ENCODE peak calls at places on chromosome 19, in six cellular contexts. F is uterus, R is MCF 10A, T is AG09319, N is AG09309, Q is ovary. Z is an unnamed sample.

GRCh38 chr19:1098177-1099051 is 3.2 kb upstream of the POLR2E start:
- DNase-seq in T (no peak), Q (no peak), R (peak; percentile 82), F (no peak), N (no peak), Z (peak; percentile 83)

GRCh38 chr19:56840452-56841193 is at the start of the genes PEG3 and ZIM2:
- DNase-seq in Q (peak; percentile 95), T (no peak), N (no peak), F (peak; percentile 88), R (no peak), Z (peak; percentile 77)

GRCh38 chr19:10110076-10110971 is 1.2 kb upstream of the P2RY11 start:
- DNase-seq in T (no peak), N (no peak), Q (no peak), R (no peak), F (no peak), Z (peak; percentile 69)

GRCh38 chr19:14310055-14310454 is 71.2 kb upstream of the ADGRE5 start:
- DNase-seq in N (no peak), R (no peak), F (no peak), Q (no peak), T (no peak), Z (no peak)

GRCh38 chr19:28393574-28394336 is 819.2 kb downstream of the UQCRFS1 start:
- DNase-seq in R (no peak), F (peak; percentile 33), T (no peak), Q (no peak), N (no peak), Z (no peak)

GRCh38 chr19:48403606-48404005 is 10.1 kb downstream of the GRIN2D start:
- DNase-seq in Q (no peak), N (no peak), R (peak; percentile 48), F (no peak), T (no peak), Z (no peak)

GRCh38 chr19:3465552-3465951 is 14.8 kb downstream of the SMIM24 start:
- DNase-seq in N (no peak), F (no peak), R (no peak), T (no peak), Q (no peak), Z (no peak)

GRCh38 chr19:3660493-3661219 is 34.1 kb upstream of the CACTIN start:
- DNase-seq in F (no peak), Q (no peak), R (no peak), T (no peak), N (no peak), Z (no peak)

GRCh38 chr19:17339088-17339741 is 1.9 kb downstream of the GTPBP3 start:
- DNase-seq in R (no peak), T (no peak), F (no peak), Q (no peak), N (no peak), Z (peak; percentile 34)

GRCh38 chr19:1417145-1417544 is 9.8 kb downstream of the DAZAP1 start:
- DNase-seq in F (no peak), T (no peak), N (no peak), R (no peak), Q (no peak), Z (no peak)

GRCh38 chr19:2887391-2887914 is 13.3 kb upstream of the ZNF57 start:
- DNase-seq in T (peak; percentile 24), R (peak; percentile 70), N (peak; percentile 37), Q (no peak), F (no peak), Z (no peak)

GRCh38 chr19:58398545-58398944 is 3.1 kb downstream of the RNF225 start:
- DNase-seq in R (no peak), Q (no peak), T (no peak), F (no peak), N (no peak), Z (no peak)

GRCh38 chr19:38841180-38841766 is 8.5 kb downstream of the HNRNPL start:
- DNase-seq in T (no peak), F (no peak), Q (no peak), R (no peak), N (no peak), Z (no peak)

GRCh38 chr19:35609881-35610353 is 2.6 kb upstream of the HAUS5 start:
- DNase-seq in Q (no peak), T (no peak), R (no peak), N (no peak), F (no peak), Z (no peak)

GRCh38 chr19:55117063-55117635 is 288 bp downstream of the PPP1R12C start:
- DNase-seq in T (no peak), R (no peak), N (no peak), Q (peak; percentile 49), F (peak; percentile 42), Z (no peak)

GRCh38 chr19:39083983-39084731 is at the start of gene ACP7:
- DNase-seq in F (no peak), Q (no peak), N (no peak), T (no peak), R (no peak), Z (no peak)

GRCh38 chr19:10686661-10687517 is 14.3 kb upstream of the QTRT1 start:
- DNase-seq in N (no peak), Q (no peak), T (no peak), R (no peak), F (no peak), Z (no peak)

GRCh38 chr19:51166846-51167490 is 24.9 kb downstream of the SIGLEC7 start:
- DNase-seq in T (no peak), N (no peak), R (no peak), F (no peak), Q (no peak), Z (peak; percentile 67)

GRCh38 chr19:12676384-12676792 is 5.3 kb downstream of the DHPS start:
- DNase-seq in R (peak; percentile 87), T (no peak), N (no peak), Q (peak; percentile 80), F (peak; percentile 78), Z (peak; percentile 94)

GRCh38 chr19:53876651-53877224 is 5.3 kb upstream of the PRKCG start:
- DNase-seq in R (no peak), F (no peak), T (no peak), Q (no peak), N (no peak), Z (no peak)

GRCh38 chr19:53875602-53876340 is 6.2 kb upstream of the PRKCG start:
- DNase-seq in T (no peak), F (no peak), N (no peak), Q (no peak), R (no peak), Z (no peak)

GRCh38 chr19:53873451-53874383 is 6.0 kb downstream of the MYADM start:
- DNase-seq in N (no peak), R (no peak), F (no peak), Q (no peak), T (no peak), Z (no peak)

GRCh38 chr19:53872762-53873161 is 5.1 kb downstream of the MYADM start:
- DNase-seq in R (no peak), Q (no peak), N (no peak), F (no peak), T (no peak), Z (no peak)

GRCh38 chr19:53874384-53874995 is 6.8 kb downstream of the MYADM start:
- DNase-seq in Q (no peak), F (no peak), T (no peak), N (no peak), R (no peak), Z (no peak)
- TF ChIP-seq CTCF in Q (no peak), F (no peak), T (no peak), N (no peak), R (no peak), Z (no peak)

DNA sequence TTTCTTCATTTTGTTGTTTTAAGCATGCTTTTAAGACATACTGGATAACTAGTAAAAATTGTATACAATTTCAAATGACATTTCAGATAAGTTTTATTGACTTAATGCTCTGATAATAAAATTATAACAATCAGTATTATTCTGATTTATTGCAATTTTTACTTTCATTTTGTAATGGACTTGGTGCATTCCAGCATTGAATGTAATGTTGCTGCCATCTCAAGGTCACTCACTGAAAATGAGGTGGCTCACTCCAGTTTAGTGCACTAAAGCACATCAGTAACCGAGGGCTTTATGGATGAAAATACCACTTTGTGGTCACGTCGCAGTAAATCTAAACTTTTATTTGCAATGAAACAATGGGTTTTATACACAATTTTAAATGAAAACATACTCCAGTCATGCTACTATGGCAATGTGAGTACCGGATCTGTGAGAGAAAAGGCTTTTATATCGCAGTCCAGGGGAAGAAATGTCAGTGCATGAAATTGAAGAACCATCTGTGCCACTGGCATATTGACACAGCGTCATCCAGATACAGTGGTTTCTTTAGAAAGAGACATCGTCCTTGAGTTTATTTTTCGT is 20.7 kb upstream of the ZNF507 start:
- DNase-seq in R (no peak), T (no peak), N (no peak), Q (no peak), F (no peak), Z (no peak)
- TF ChIP-seq CTCF in R (no peak), T (peak; percentile 2), N (no peak), Q (no peak), F (no peak), Z (no peak)

GRCh38 chr19:18339703-18340102 is 695 bp upstream of the PGPEP1 start:
- DNase-seq in N (no peak), R (no peak), Q (no peak), T (no peak), F (no peak), Z (no peak)
- TF ChIP-seq CTCF in N (peak; percentile 12), R (no peak), Q (no peak), T (peak; percentile 25), F (peak; percentile 10), Z (no peak)

GRCh38 chr19:18425515-18426415 is 6.6 kb downstream of the SSBP4 start:
- DNase-seq in T (no peak), N (no peak), R (no peak), Q (peak; percentile 75), F (peak; percentile 76), Z (no peak)
- TF ChIP-seq CTCF in T (peak; percentile 1), N (peak; percentile 1), R (no peak), Q (peak; percentile 10), F (peak; percentile 29), Z (no peak)

GRCh38 chr19:40906512-40906911 is 24.5 kb upstream of the CYP2A7 start:
- DNase-seq in N (no peak), F (no peak), T (no peak), Q (no peak), R (no peak), Z (no peak)

GRCh38 chr19:40907968-40908735 is 26.1 kb upstream of the CYP2A7 start:
- DNase-seq in T (no peak), F (peak; percentile 22), Q (peak; percentile 45), R (no peak), N (no peak), Z (no peak)

DNA sequence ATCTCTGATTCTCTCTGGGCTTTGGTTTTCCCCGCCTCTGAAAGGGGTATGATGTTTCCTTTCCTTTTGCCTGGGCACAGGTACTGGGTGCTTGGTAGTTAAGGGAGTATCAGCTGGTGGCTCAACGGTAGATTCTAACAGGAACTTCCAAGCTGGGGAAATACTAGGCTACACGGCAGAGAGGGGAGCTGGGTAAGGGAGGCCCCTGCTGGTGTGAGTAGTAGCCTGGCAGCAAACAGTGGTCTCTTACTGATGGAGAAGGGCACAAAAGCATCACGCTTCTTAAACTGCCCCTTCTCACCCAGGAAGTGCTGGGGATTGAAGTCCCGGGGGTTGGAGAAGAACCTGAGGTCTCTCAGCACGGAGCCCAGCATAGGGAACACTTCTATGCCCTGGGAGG is 26.9 kb upstream of the CYP2A7 start:
- DNase-seq in F (no peak), N (no peak), T (peak; percentile 14), R (no peak), Q (no peak), Z (no peak)
- TF ChIP-seq CTCF in F (no peak), N (no peak), T (peak; percentile 63), R (no peak), Q (no peak), Z (no peak)

Z was measured in left lung.